ENCODE peak calls at places on chromosomes 11 and 22, in nine cellular contexts. One of them, this sample, is unnamed.

GRCh38 chr11:2890466-2891241 is 5.1 kb upstream of the CDKN1C start:
- DNase-seq in BJ: no peak
- DNase-seq in astrocyte of the spinal cord: peak
- DNase-seq in MM.1S: no peak
- DNase-seq in lower lobe of right lung: peak
- DNase-seq in pancreas: peak
- DNase-seq in upper lobe of right lung: peak
- DNase-seq in fibroblast of mammary gland: peak
- DNase-seq in GM06990: no peak
- DNase-seq in this sample: peak

GRCh38 chr22:49703391-49703926 is 124.2 kb downstream of the BRD1 start:
- DNase-seq in pancreas: no peak
- DNase-seq in fibroblast of mammary gland: no peak
- DNase-seq in GM06990: no peak
- DNase-seq in BJ: no peak
- DNase-seq in lower lobe of right lung: no peak
- DNase-seq in MM.1S: no peak
- DNase-seq in upper lobe of right lung: no peak
- DNase-seq in astrocyte of the spinal cord: no peak
- DNase-seq in this sample: no peak

GRCh38 chr11:22304337-22304961 is 33.7 kb upstream of the SLC17A6 start:
- DNase-seq in fibroblast of mammary gland: peak
- DNase-seq in MM.1S: peak
- DNase-seq in astrocyte of the spinal cord: peak
- DNase-seq in GM06990: no peak
- DNase-seq in lower lobe of right lung: no peak
- DNase-seq in pancreas: no peak
- DNase-seq in upper lobe of right lung: no peak
- DNase-seq in BJ: peak
- DNase-seq in this sample: peak

GRCh38 chr11:797300-798092 is 585 bp downstream of the SLC25A22 start:
- DNase-seq in pancreas: peak
- DNase-seq in astrocyte of the spinal cord: peak
- DNase-seq in fibroblast of mammary gland: peak
- DNase-seq in MM.1S: peak
- DNase-seq in lower lobe of right lung: peak
- DNase-seq in upper lobe of right lung: peak
- DNase-seq in BJ: no peak
- DNase-seq in GM06990: peak
- DNase-seq in this sample: peak

GRCh38 chr11:126716456-126717083 is 284.0 kb downstream of the KIRREL3 start:
- DNase-seq in MM.1S: peak
- DNase-seq in BJ: no peak
- DNase-seq in fibroblast of mammary gland: peak
- DNase-seq in astrocyte of the spinal cord: peak
- DNase-seq in upper lobe of right lung: no peak
- DNase-seq in pancreas: no peak
- DNase-seq in lower lobe of right lung: no peak
- DNase-seq in GM06990: no peak
- DNase-seq in this sample: peak

GRCh38 chr11:23457641-23458040 is 597.4 kb upstream of the CCDC179 start:
- DNase-seq in astrocyte of the spinal cord: no peak
- DNase-seq in GM06990: no peak
- DNase-seq in fibroblast of mammary gland: no peak
- DNase-seq in pancreas: no peak
- DNase-seq in upper lobe of right lung: no peak
- DNase-seq in lower lobe of right lung: no peak
- DNase-seq in BJ: no peak
- DNase-seq in MM.1S: no peak
- DNase-seq in this sample: no peak

GRCh38 chr11:272195-272930 is 5.8 kb upstream of the NLRP6 start:
- DNase-seq in GM06990: no peak
- DNase-seq in astrocyte of the spinal cord: no peak
- DNase-seq in BJ: no peak
- DNase-seq in MM.1S: no peak
- DNase-seq in upper lobe of right lung: peak
- DNase-seq in lower lobe of right lung: no peak
- DNase-seq in fibroblast of mammary gland: no peak
- DNase-seq in pancreas: no peak
- DNase-seq in this sample: no peak

GRCh38 chr11:107756553-107756952 is 44.7 kb upstream of the SLN start:
- DNase-seq in upper lobe of right lung: no peak
- DNase-seq in BJ: no peak
- DNase-seq in astrocyte of the spinal cord: no peak
- DNase-seq in GM06990: no peak
- DNase-seq in lower lobe of right lung: no peak
- DNase-seq in fibroblast of mammary gland: no peak
- DNase-seq in pancreas: no peak
- DNase-seq in MM.1S: no peak
- DNase-seq in this sample: no peak

GRCh38 chr22:19760652-19761002 is at the start of gene TBX1:
- DNase-seq in astrocyte of the spinal cord: no peak
- DNase-seq in BJ: no peak
- DNase-seq in fibroblast of mammary gland: no peak
- DNase-seq in GM06990: no peak
- DNase-seq in MM.1S: no peak
- DNase-seq in lower lobe of right lung: no peak
- DNase-seq in upper lobe of right lung: no peak
- DNase-seq in pancreas: no peak
- DNase-seq in this sample: no peak
- H3K4me3 ChIP-seq in astrocyte of the spinal cord: no peak
- H3K4me3 ChIP-seq in BJ: peak
- H3K4me3 ChIP-seq in fibroblast of mammary gland: peak
- H3K4me3 ChIP-seq in GM06990: no peak
- H3K4me3 ChIP-seq in MM.1S: no peak
- H3K4me3 ChIP-seq in lower lobe of right lung: peak
- H3K4me3 ChIP-seq in upper lobe of right lung: peak
- H3K4me3 ChIP-seq in pancreas: no peak
- H3K4me3 ChIP-seq in this sample: no peak

DNA sequence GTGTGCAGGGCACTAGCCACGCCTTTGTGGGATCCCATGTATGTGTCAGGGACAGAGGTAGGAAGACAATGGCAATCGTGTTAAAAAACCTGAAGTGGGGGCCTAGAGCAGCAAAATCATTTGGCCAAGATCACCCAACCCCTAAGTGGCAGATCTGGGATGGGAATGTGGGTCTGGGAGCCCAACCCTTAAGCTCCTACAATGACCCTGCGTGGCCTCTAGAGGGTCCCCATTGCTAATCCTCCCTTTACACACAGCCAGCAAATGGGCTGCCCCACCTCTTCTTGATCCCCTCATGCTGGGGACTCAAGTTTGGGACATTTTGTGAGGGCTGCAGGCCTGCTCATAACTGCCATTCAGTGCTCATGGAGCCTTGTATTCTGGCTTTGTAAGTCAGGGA is 73.2 kb upstream of the SUSD2 start:
- DNase-seq in BJ: no peak
- DNase-seq in astrocyte of the spinal cord: no peak
- DNase-seq in MM.1S: no peak
- DNase-seq in fibroblast of mammary gland: no peak
- DNase-seq in upper lobe of right lung: no peak
- DNase-seq in GM06990: no peak
- DNase-seq in pancreas: no peak
- DNase-seq in lower lobe of right lung: no peak
- DNase-seq in this sample: no peak
- TF ChIP-seq CTCF in BJ: no peak
- TF ChIP-seq CTCF in astrocyte of the spinal cord: no peak
- TF ChIP-seq CTCF in MM.1S: no peak
- TF ChIP-seq CTCF in fibroblast of mammary gland: no peak
- TF ChIP-seq CTCF in upper lobe of right lung: no peak
- TF ChIP-seq CTCF in GM06990: peak
- TF ChIP-seq CTCF in pancreas: no peak
- TF ChIP-seq CTCF in lower lobe of right lung: no peak
- TF ChIP-seq CTCF in this sample: no peak

GRCh38 chr22:30695351-30695762 is 683 bp downstream of the OSBP2 start:
- DNase-seq in BJ: no peak
- DNase-seq in astrocyte of the spinal cord: no peak
- DNase-seq in pancreas: peak
- DNase-seq in fibroblast of mammary gland: no peak
- DNase-seq in GM06990: no peak
- DNase-seq in MM.1S: no peak
- DNase-seq in lower lobe of right lung: no peak
- DNase-seq in upper lobe of right lung: no peak
- DNase-seq in this sample: no peak

GRCh38 chr22:30691204-30691603 is 3.5 kb upstream of the OSBP2 start:
- DNase-seq in lower lobe of right lung: no peak
- DNase-seq in BJ: no peak
- DNase-seq in MM.1S: no peak
- DNase-seq in pancreas: no peak
- DNase-seq in upper lobe of right lung: no peak
- DNase-seq in fibroblast of mammary gland: no peak
- DNase-seq in GM06990: no peak
- DNase-seq in astrocyte of the spinal cord: no peak
- DNase-seq in this sample: no peak

GRCh38 chr22:30695871-30696655 is 1.4 kb downstream of the OSBP2 start:
- DNase-seq in upper lobe of right lung: no peak
- DNase-seq in astrocyte of the spinal cord: no peak
- DNase-seq in MM.1S: no peak
- DNase-seq in BJ: no peak
- DNase-seq in GM06990: no peak
- DNase-seq in lower lobe of right lung: no peak
- DNase-seq in pancreas: no peak
- DNase-seq in fibroblast of mammary gland: no peak
- DNase-seq in this sample: no peak

GRCh38 chr22:30694638-30695350 is at the start of gene OSBP2:
- DNase-seq in upper lobe of right lung: peak
- DNase-seq in MM.1S: peak
- DNase-seq in fibroblast of mammary gland: no peak
- DNase-seq in lower lobe of right lung: peak
- DNase-seq in BJ: no peak
- DNase-seq in astrocyte of the spinal cord: no peak
- DNase-seq in GM06990: peak
- DNase-seq in pancreas: peak
- DNase-seq in this sample: no peak

DNA sequence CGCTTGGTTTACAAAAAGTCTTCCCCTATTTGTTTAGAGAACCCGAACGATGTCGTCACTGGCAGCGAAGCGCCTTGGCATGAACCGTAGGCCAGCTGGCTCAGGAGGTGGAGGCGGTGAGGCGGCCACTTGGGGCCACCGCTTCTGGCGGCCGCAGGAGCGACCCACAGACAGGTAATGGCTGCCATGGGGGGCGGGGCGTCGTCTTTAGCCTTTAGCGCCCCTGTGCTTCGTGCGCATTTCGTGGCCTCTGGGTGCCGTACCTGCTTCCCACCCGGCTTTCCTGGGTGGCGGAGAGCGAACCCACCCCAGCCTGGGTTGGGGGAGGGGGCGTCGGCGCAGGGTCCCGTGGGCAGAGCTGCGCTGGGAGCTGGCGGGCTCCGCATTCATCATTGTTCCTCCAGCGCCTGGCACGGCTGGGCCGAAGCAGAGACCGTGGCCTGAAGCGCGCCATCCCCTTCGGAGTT is 470 bp upstream of the OSBP2 start:
- DNase-seq in MM.1S: peak
- DNase-seq in astrocyte of the spinal cord: peak
- DNase-seq in fibroblast of mammary gland: peak
- DNase-seq in upper lobe of right lung: peak
- DNase-seq in pancreas: peak
- DNase-seq in lower lobe of right lung: peak
- DNase-seq in BJ: no peak
- DNase-seq in GM06990: peak
- DNase-seq in this sample: no peak
- H3K4me3 ChIP-seq in MM.1S: peak
- H3K4me3 ChIP-seq in astrocyte of the spinal cord: peak
- H3K4me3 ChIP-seq in fibroblast of mammary gland: peak
- H3K4me3 ChIP-seq in upper lobe of right lung: peak
- H3K4me3 ChIP-seq in pancreas: peak
- H3K4me3 ChIP-seq in lower lobe of right lung: peak
- H3K4me3 ChIP-seq in BJ: peak
- H3K4me3 ChIP-seq in GM06990: peak
- H3K4me3 ChIP-seq in this sample: peak

GRCh38 chr11:131865860-131866259 is 495.4 kb downstream of the NTM start:
- DNase-seq in astrocyte of the spinal cord: no peak
- DNase-seq in GM06990: no peak
- DNase-seq in fibroblast of mammary gland: no peak
- DNase-seq in BJ: no peak
- DNase-seq in lower lobe of right lung: no peak
- DNase-seq in pancreas: no peak
- DNase-seq in MM.1S: no peak
- DNase-seq in upper lobe of right lung: no peak
- DNase-seq in this sample: no peak

GRCh38 chr11:131864205-131864604 is 493.8 kb downstream of the NTM start:
- DNase-seq in astrocyte of the spinal cord: no peak
- DNase-seq in MM.1S: no peak
- DNase-seq in fibroblast of mammary gland: no peak
- DNase-seq in GM06990: no peak
- DNase-seq in pancreas: no peak
- DNase-seq in upper lobe of right lung: no peak
- DNase-seq in BJ: no peak
- DNase-seq in lower lobe of right lung: no peak
- DNase-seq in this sample: no peak

GRCh38 chr11:131868769-131869482 is 498.5 kb downstream of the NTM start:
- DNase-seq in pancreas: no peak
- DNase-seq in upper lobe of right lung: no peak
- DNase-seq in fibroblast of mammary gland: no peak
- DNase-seq in astrocyte of the spinal cord: peak
- DNase-seq in MM.1S: no peak
- DNase-seq in GM06990: no peak
- DNase-seq in lower lobe of right lung: no peak
- DNase-seq in BJ: no peak
- DNase-seq in this sample: peak

GRCh38 chr11:131867457-131868257 is 497.2 kb downstream of the NTM start:
- DNase-seq in lower lobe of right lung: peak
- DNase-seq in BJ: peak
- DNase-seq in upper lobe of right lung: no peak
- DNase-seq in astrocyte of the spinal cord: peak
- DNase-seq in MM.1S: peak
- DNase-seq in fibroblast of mammary gland: peak
- DNase-seq in pancreas: peak
- DNase-seq in GM06990: peak
- DNase-seq in this sample: peak

DNA sequence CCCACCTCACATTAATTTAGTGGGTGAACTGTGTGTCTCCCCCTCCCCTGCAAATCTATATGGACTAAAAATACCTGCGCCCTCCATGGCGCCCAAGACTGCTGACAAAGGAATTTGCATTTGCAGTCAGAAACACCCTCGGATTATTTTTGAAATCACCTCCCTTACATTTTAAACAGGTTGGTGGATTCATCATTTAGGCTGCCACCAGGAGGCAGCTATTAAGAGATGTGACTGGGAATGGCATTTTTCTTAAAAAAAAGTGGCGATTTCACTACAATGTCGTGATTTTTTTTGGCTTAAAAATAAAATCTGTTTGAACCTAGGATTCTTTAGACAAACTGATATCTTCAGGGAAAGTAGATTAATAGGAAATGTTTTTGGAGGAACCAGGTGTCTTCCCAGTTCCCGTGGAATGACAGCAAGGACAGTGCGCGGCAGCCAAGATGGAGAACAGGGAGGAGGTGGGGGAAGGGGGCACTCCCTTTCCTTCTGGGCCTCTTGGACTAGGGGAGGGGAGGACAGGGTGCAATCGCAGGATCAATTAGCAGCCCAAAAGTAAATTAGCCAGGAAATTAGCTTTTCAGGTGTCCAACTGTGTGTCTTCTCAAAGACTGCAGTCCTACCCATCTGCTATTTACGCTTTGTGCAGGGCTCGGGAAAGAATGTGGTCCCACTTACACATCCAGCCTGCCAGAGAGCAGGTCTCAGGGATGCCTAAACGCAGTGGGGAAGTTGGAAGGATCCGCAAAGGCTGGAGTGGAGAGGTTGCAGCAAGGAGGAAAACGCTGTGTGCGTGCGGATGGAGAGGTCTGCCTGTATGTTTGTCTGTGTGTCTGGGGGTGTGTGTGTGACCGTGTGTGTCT is 496.4 kb downstream of the NTM start:
- DNase-seq in lower lobe of right lung: no peak
- DNase-seq in BJ: no peak
- DNase-seq in pancreas: no peak
- DNase-seq in MM.1S: no peak
- DNase-seq in fibroblast of mammary gland: no peak
- DNase-seq in astrocyte of the spinal cord: no peak
- DNase-seq in upper lobe of right lung: no peak
- DNase-seq in GM06990: no peak
- DNase-seq in this sample: no peak
- TF ChIP-seq CTCF in lower lobe of right lung: no peak
- TF ChIP-seq CTCF in BJ: no peak
- TF ChIP-seq CTCF in pancreas: no peak
- TF ChIP-seq CTCF in MM.1S: no peak
- TF ChIP-seq CTCF in fibroblast of mammary gland: peak
- TF ChIP-seq CTCF in astrocyte of the spinal cord: no peak
- TF ChIP-seq CTCF in upper lobe of right lung: no peak
- TF ChIP-seq CTCF in GM06990: no peak
- TF ChIP-seq CTCF in this sample: peak

This sample was measured in choroid plexus epithelial cell.